ENCODE peak calls at places on chromosomes 4 and X, in eight cellular contexts. One of them, this sample, is unnamed.

GRCh38 chr4:105837037-105837436 is 58.2 kb upstream of the NPNT start:
- DNase-seq in activated CD4-positive, CD25-positive, alpha-beta regulatory T cell treated with anti-CD3 and anti-CD28 coated beads, Interleukin-2, amount 50 U/mL, for 72 hours: no peak
- DNase-seq in iris pigment epithelial cell: no peak
- DNase-seq in D721Med: no peak
- DNase-seq in naive thymus-derived CD8-positive, alpha-beta T cell: no peak
- DNase-seq in hepatocyte: no peak
- DNase-seq in left ventricle myocardium inferior: no peak
- DNase-seq in A673: no peak
- DNase-seq in this sample: no peak

GRCh38 chr4:183638436-183638835 is 20.5 kb downstream of the RWDD4 start:
- DNase-seq in activated CD4-positive, CD25-positive, alpha-beta regulatory T cell treated with anti-CD3 and anti-CD28 coated beads, Interleukin-2, amount 50 U/mL, for 72 hours: no peak
- DNase-seq in iris pigment epithelial cell: peak
- DNase-seq in D721Med: no peak
- DNase-seq in naive thymus-derived CD8-positive, alpha-beta T cell: no peak
- DNase-seq in hepatocyte: no peak
- DNase-seq in left ventricle myocardium inferior: no peak
- DNase-seq in A673: no peak
- DNase-seq in this sample: peak

GRCh38 chrX:129748265-129748664 is 9.5 kb downstream of the XPNPEP2 start:
- DNase-seq in activated CD4-positive, CD25-positive, alpha-beta regulatory T cell treated with anti-CD3 and anti-CD28 coated beads, Interleukin-2, amount 50 U/mL, for 72 hours: no peak
- DNase-seq in iris pigment epithelial cell: peak
- DNase-seq in D721Med: no peak
- DNase-seq in naive thymus-derived CD8-positive, alpha-beta T cell: no peak
- DNase-seq in hepatocyte: no peak
- DNase-seq in left ventricle myocardium inferior: no peak
- DNase-seq in A673: no peak
- DNase-seq in this sample: peak

GRCh38 chrX:87621697-87622096 is 104.1 kb downstream of the KLHL4 start:
- DNase-seq in activated CD4-positive, CD25-positive, alpha-beta regulatory T cell treated with anti-CD3 and anti-CD28 coated beads, Interleukin-2, amount 50 U/mL, for 72 hours: no peak
- DNase-seq in iris pigment epithelial cell: peak
- DNase-seq in D721Med: no peak
- DNase-seq in naive thymus-derived CD8-positive, alpha-beta T cell: no peak
- DNase-seq in hepatocyte: peak
- DNase-seq in left ventricle myocardium inferior: no peak
- DNase-seq in A673: no peak
- DNase-seq in this sample: peak

GRCh38 chrX:13607356-13607995 is 38.1 kb downstream of the EGFL6 start:
- DNase-seq in activated CD4-positive, CD25-positive, alpha-beta regulatory T cell treated with anti-CD3 and anti-CD28 coated beads, Interleukin-2, amount 50 U/mL, for 72 hours: no peak
- DNase-seq in iris pigment epithelial cell: no peak
- DNase-seq in D721Med: no peak
- DNase-seq in naive thymus-derived CD8-positive, alpha-beta T cell: no peak
- DNase-seq in hepatocyte: peak
- DNase-seq in left ventricle myocardium inferior: no peak
- DNase-seq in A673: no peak
- DNase-seq in this sample: no peak

GRCh38 chrX:7346021-7346420 is 198.1 kb upstream of the PUDP start:
- DNase-seq in activated CD4-positive, CD25-positive, alpha-beta regulatory T cell treated with anti-CD3 and anti-CD28 coated beads, Interleukin-2, amount 50 U/mL, for 72 hours: no peak
- DNase-seq in iris pigment epithelial cell: peak
- DNase-seq in D721Med: no peak
- DNase-seq in naive thymus-derived CD8-positive, alpha-beta T cell: no peak
- DNase-seq in hepatocyte: no peak
- DNase-seq in left ventricle myocardium inferior: no peak
- DNase-seq in A673: no peak
- DNase-seq in this sample: no peak

GRCh38 chrX:39911278-39911897 is 186.4 kb downstream of the BCOR start:
- DNase-seq in activated CD4-positive, CD25-positive, alpha-beta regulatory T cell treated with anti-CD3 and anti-CD28 coated beads, Interleukin-2, amount 50 U/mL, for 72 hours: no peak
- DNase-seq in iris pigment epithelial cell: no peak
- DNase-seq in D721Med: no peak
- DNase-seq in naive thymus-derived CD8-positive, alpha-beta T cell: no peak
- DNase-seq in hepatocyte: no peak
- DNase-seq in left ventricle myocardium inferior: no peak
- DNase-seq in A673: no peak
- DNase-seq in this sample: no peak

GRCh38 chrX:123731258-123731986 is 1.4 kb downstream of the THOC2 start:
- DNase-seq in activated CD4-positive, CD25-positive, alpha-beta regulatory T cell treated with anti-CD3 and anti-CD28 coated beads, Interleukin-2, amount 50 U/mL, for 72 hours: no peak
- DNase-seq in iris pigment epithelial cell: peak
- DNase-seq in D721Med: no peak
- DNase-seq in naive thymus-derived CD8-positive, alpha-beta T cell: no peak
- DNase-seq in hepatocyte: peak
- DNase-seq in left ventricle myocardium inferior: no peak
- DNase-seq in A673: peak
- DNase-seq in this sample: peak

GRCh38 chr4:42710761-42711160 is 53.9 kb upstream of the ATP8A1 start:
- DNase-seq in activated CD4-positive, CD25-positive, alpha-beta regulatory T cell treated with anti-CD3 and anti-CD28 coated beads, Interleukin-2, amount 50 U/mL, for 72 hours: no peak
- DNase-seq in iris pigment epithelial cell: no peak
- DNase-seq in D721Med: no peak
- DNase-seq in naive thymus-derived CD8-positive, alpha-beta T cell: no peak
- DNase-seq in hepatocyte: no peak
- DNase-seq in left ventricle myocardium inferior: no peak
- DNase-seq in A673: no peak
- DNase-seq in this sample: no peak

GRCh38 chrX:106208154-106208553 is 40.0 kb downstream of the PWWP3B start:
- DNase-seq in activated CD4-positive, CD25-positive, alpha-beta regulatory T cell treated with anti-CD3 and anti-CD28 coated beads, Interleukin-2, amount 50 U/mL, for 72 hours: no peak
- DNase-seq in iris pigment epithelial cell: no peak
- DNase-seq in D721Med: no peak
- DNase-seq in naive thymus-derived CD8-positive, alpha-beta T cell: no peak
- DNase-seq in hepatocyte: no peak
- DNase-seq in left ventricle myocardium inferior: no peak
- DNase-seq in A673: no peak
- DNase-seq in this sample: no peak

GRCh38 chr4:123304151-123305021 is 92.2 kb upstream of the SPRY1 start:
- DNase-seq in activated CD4-positive, CD25-positive, alpha-beta regulatory T cell treated with anti-CD3 and anti-CD28 coated beads, Interleukin-2, amount 50 U/mL, for 72 hours: no peak
- DNase-seq in iris pigment epithelial cell: no peak
- DNase-seq in D721Med: no peak
- DNase-seq in naive thymus-derived CD8-positive, alpha-beta T cell: no peak
- DNase-seq in hepatocyte: no peak
- DNase-seq in left ventricle myocardium inferior: peak
- DNase-seq in A673: no peak
- DNase-seq in this sample: no peak

GRCh38 chrX:46649421-46650260 is 76.1 kb downstream of the CHST7 start:
- DNase-seq in activated CD4-positive, CD25-positive, alpha-beta regulatory T cell treated with anti-CD3 and anti-CD28 coated beads, Interleukin-2, amount 50 U/mL, for 72 hours: no peak
- DNase-seq in iris pigment epithelial cell: peak
- DNase-seq in D721Med: no peak
- DNase-seq in naive thymus-derived CD8-positive, alpha-beta T cell: no peak
- DNase-seq in hepatocyte: peak
- DNase-seq in left ventricle myocardium inferior: peak
- DNase-seq in A673: peak
- DNase-seq in this sample: no peak

GRCh38 chr4:95059630-95060029 is 301.9 kb downstream of the BMPR1B start:
- DNase-seq in activated CD4-positive, CD25-positive, alpha-beta regulatory T cell treated with anti-CD3 and anti-CD28 coated beads, Interleukin-2, amount 50 U/mL, for 72 hours: no peak
- DNase-seq in iris pigment epithelial cell: peak
- DNase-seq in D721Med: no peak
- DNase-seq in naive thymus-derived CD8-positive, alpha-beta T cell: no peak
- DNase-seq in hepatocyte: no peak
- DNase-seq in left ventricle myocardium inferior: no peak
- DNase-seq in A673: peak
- DNase-seq in this sample: no peak

GRCh38 chr4:88809561-88810219 is 112.1 kb upstream of the NAP1L5 start:
- DNase-seq in activated CD4-positive, CD25-positive, alpha-beta regulatory T cell treated with anti-CD3 and anti-CD28 coated beads, Interleukin-2, amount 50 U/mL, for 72 hours: no peak
- DNase-seq in iris pigment epithelial cell: no peak
- DNase-seq in D721Med: no peak
- DNase-seq in naive thymus-derived CD8-positive, alpha-beta T cell: no peak
- DNase-seq in hepatocyte: no peak
- DNase-seq in left ventricle myocardium inferior: no peak
- DNase-seq in A673: no peak
- DNase-seq in this sample: no peak

GRCh38 chrX:150446151-150446550 is 83.0 kb downstream of the MAMLD1 start:
- DNase-seq in activated CD4-positive, CD25-positive, alpha-beta regulatory T cell treated with anti-CD3 and anti-CD28 coated beads, Interleukin-2, amount 50 U/mL, for 72 hours: no peak
- DNase-seq in iris pigment epithelial cell: no peak
- DNase-seq in D721Med: no peak
- DNase-seq in naive thymus-derived CD8-positive, alpha-beta T cell: no peak
- DNase-seq in hepatocyte: no peak
- DNase-seq in left ventricle myocardium inferior: no peak
- DNase-seq in A673: peak
- DNase-seq in this sample: no peak

GRCh38 chr4:135515295-135515694 is 1313.7 kb upstream of the PABPC4L start:
- DNase-seq in activated CD4-positive, CD25-positive, alpha-beta regulatory T cell treated with anti-CD3 and anti-CD28 coated beads, Interleukin-2, amount 50 U/mL, for 72 hours: no peak
- DNase-seq in iris pigment epithelial cell: peak
- DNase-seq in D721Med: no peak
- DNase-seq in naive thymus-derived CD8-positive, alpha-beta T cell: no peak
- DNase-seq in hepatocyte: no peak
- DNase-seq in left ventricle myocardium inferior: no peak
- DNase-seq in A673: no peak
- DNase-seq in this sample: peak

GRCh38 chr4:182189107-182189878 is 53.9 kb upstream of the TENM3 start:
- DNase-seq in activated CD4-positive, CD25-positive, alpha-beta regulatory T cell treated with anti-CD3 and anti-CD28 coated beads, Interleukin-2, amount 50 U/mL, for 72 hours: no peak
- DNase-seq in iris pigment epithelial cell: peak
- DNase-seq in D721Med: no peak
- DNase-seq in naive thymus-derived CD8-positive, alpha-beta T cell: no peak
- DNase-seq in hepatocyte: peak
- DNase-seq in left ventricle myocardium inferior: no peak
- DNase-seq in A673: peak
- DNase-seq in this sample: peak

GRCh38 chr4:56575820-56576429 is 70.3 kb downstream of the ARL9 start:
- DNase-seq in activated CD4-positive, CD25-positive, alpha-beta regulatory T cell treated with anti-CD3 and anti-CD28 coated beads, Interleukin-2, amount 50 U/mL, for 72 hours: no peak
- DNase-seq in iris pigment epithelial cell: peak
- DNase-seq in D721Med: no peak
- DNase-seq in naive thymus-derived CD8-positive, alpha-beta T cell: no peak
- DNase-seq in hepatocyte: peak
- DNase-seq in left ventricle myocardium inferior: no peak
- DNase-seq in A673: no peak
- DNase-seq in this sample: peak

GRCh38 chr4:88672987-88673386 is 24.6 kb downstream of the NAP1L5 start:
- DNase-seq in activated CD4-positive, CD25-positive, alpha-beta regulatory T cell treated with anti-CD3 and anti-CD28 coated beads, Interleukin-2, amount 50 U/mL, for 72 hours: no peak
- DNase-seq in iris pigment epithelial cell: peak
- DNase-seq in D721Med: no peak
- DNase-seq in naive thymus-derived CD8-positive, alpha-beta T cell: no peak
- DNase-seq in hepatocyte: peak
- DNase-seq in left ventricle myocardium inferior: no peak
- DNase-seq in A673: peak
- DNase-seq in this sample: no peak

GRCh38 chr4:52995341-52996030 is 133.4 kb downstream of the RASL11B start:
- DNase-seq in activated CD4-positive, CD25-positive, alpha-beta regulatory T cell treated with anti-CD3 and anti-CD28 coated beads, Interleukin-2, amount 50 U/mL, for 72 hours: no peak
- DNase-seq in iris pigment epithelial cell: no peak
- DNase-seq in D721Med: no peak
- DNase-seq in naive thymus-derived CD8-positive, alpha-beta T cell: no peak
- DNase-seq in hepatocyte: no peak
- DNase-seq in left ventricle myocardium inferior: no peak
- DNase-seq in A673: no peak
- DNase-seq in this sample: no peak

GRCh38 chrX:5176766-5177165 is 1051.9 kb downstream of the NLGN4X start:
- DNase-seq in activated CD4-positive, CD25-positive, alpha-beta regulatory T cell treated with anti-CD3 and anti-CD28 coated beads, Interleukin-2, amount 50 U/mL, for 72 hours: no peak
- DNase-seq in iris pigment epithelial cell: no peak
- DNase-seq in D721Med: no peak
- DNase-seq in naive thymus-derived CD8-positive, alpha-beta T cell: no peak
- DNase-seq in hepatocyte: no peak
- DNase-seq in left ventricle myocardium inferior: no peak
- DNase-seq in A673: peak
- DNase-seq in this sample: no peak

GRCh38 chr4:4333265-4333706 is 43.2 kb downstream of the ZBTB49 start:
- DNase-seq in activated CD4-positive, CD25-positive, alpha-beta regulatory T cell treated with anti-CD3 and anti-CD28 coated beads, Interleukin-2, amount 50 U/mL, for 72 hours: no peak
- DNase-seq in iris pigment epithelial cell: peak
- DNase-seq in D721Med: no peak
- DNase-seq in naive thymus-derived CD8-positive, alpha-beta T cell: no peak
- DNase-seq in hepatocyte: peak
- DNase-seq in left ventricle myocardium inferior: peak
- DNase-seq in A673: peak
- DNase-seq in this sample: peak

GRCh38 chr4:119020158-119020557 is 115.5 kb upstream of the MYOZ2 start:
- DNase-seq in activated CD4-positive, CD25-positive, alpha-beta regulatory T cell treated with anti-CD3 and anti-CD28 coated beads, Interleukin-2, amount 50 U/mL, for 72 hours: no peak
- DNase-seq in iris pigment epithelial cell: peak
- DNase-seq in D721Med: no peak
- DNase-seq in naive thymus-derived CD8-positive, alpha-beta T cell: no peak
- DNase-seq in hepatocyte: peak
- DNase-seq in left ventricle myocardium inferior: no peak
- DNase-seq in A673: no peak
- DNase-seq in this sample: no peak

GRCh38 chrX:44506688-44507087 is 36.0 kb downstream of the FUNDC1 start:
- DNase-seq in activated CD4-positive, CD25-positive, alpha-beta regulatory T cell treated with anti-CD3 and anti-CD28 coated beads, Interleukin-2, amount 50 U/mL, for 72 hours: no peak
- DNase-seq in iris pigment epithelial cell: no peak
- DNase-seq in D721Med: no peak
- DNase-seq in naive thymus-derived CD8-positive, alpha-beta T cell: no peak
- DNase-seq in hepatocyte: no peak
- DNase-seq in left ventricle myocardium inferior: no peak
- DNase-seq in A673: peak
- DNase-seq in this sample: no peak

GRCh38 chr4:16686195-16686594 is 212.2 kb downstream of the LDB2 start:
- DNase-seq in activated CD4-positive, CD25-positive, alpha-beta regulatory T cell treated with anti-CD3 and anti-CD28 coated beads, Interleukin-2, amount 50 U/mL, for 72 hours: no peak
- DNase-seq in iris pigment epithelial cell: peak
- DNase-seq in D721Med: no peak
- DNase-seq in naive thymus-derived CD8-positive, alpha-beta T cell: no peak
- DNase-seq in hepatocyte: no peak
- DNase-seq in left ventricle myocardium inferior: no peak
- DNase-seq in A673: peak
- DNase-seq in this sample: peak

GRCh38 chr4:1783011-1783410 is 10.1 kb upstream of the FGFR3 start:
- DNase-seq in activated CD4-positive, CD25-positive, alpha-beta regulatory T cell treated with anti-CD3 and anti-CD28 coated beads, Interleukin-2, amount 50 U/mL, for 72 hours: no peak
- DNase-seq in iris pigment epithelial cell: no peak
- DNase-seq in D721Med: no peak
- DNase-seq in naive thymus-derived CD8-positive, alpha-beta T cell: no peak
- DNase-seq in hepatocyte: no peak
- DNase-seq in left ventricle myocardium inferior: no peak
- DNase-seq in A673: no peak
- DNase-seq in this sample: no peak

GRCh38 chr4:6888506-6889071 is 21.0 kb upstream of the TBC1D14 start:
- DNase-seq in activated CD4-positive, CD25-positive, alpha-beta regulatory T cell treated with anti-CD3 and anti-CD28 coated beads, Interleukin-2, amount 50 U/mL, for 72 hours: no peak
- DNase-seq in iris pigment epithelial cell: no peak
- DNase-seq in D721Med: no peak
- DNase-seq in naive thymus-derived CD8-positive, alpha-beta T cell: no peak
- DNase-seq in hepatocyte: no peak
- DNase-seq in left ventricle myocardium inferior: no peak
- DNase-seq in A673: no peak
- DNase-seq in this sample: no peak

GRCh38 chr4:174263445-174263736 is 20.1 kb downstream of the FBXO8 start:
- DNase-seq in activated CD4-positive, CD25-positive, alpha-beta regulatory T cell treated with anti-CD3 and anti-CD28 coated beads, Interleukin-2, amount 50 U/mL, for 72 hours: no peak
- DNase-seq in iris pigment epithelial cell: no peak
- DNase-seq in D721Med: no peak
- DNase-seq in naive thymus-derived CD8-positive, alpha-beta T cell: no peak
- DNase-seq in hepatocyte: no peak
- DNase-seq in left ventricle myocardium inferior: no peak
- DNase-seq in A673: no peak
- DNase-seq in this sample: no peak

GRCh38 chr4:52015366-52015765 is 4.8 kb downstream of the LRRC66 start:
- DNase-seq in activated CD4-positive, CD25-positive, alpha-beta regulatory T cell treated with anti-CD3 and anti-CD28 coated beads, Interleukin-2, amount 50 U/mL, for 72 hours: no peak
- DNase-seq in iris pigment epithelial cell: peak
- DNase-seq in D721Med: no peak
- DNase-seq in naive thymus-derived CD8-positive, alpha-beta T cell: no peak
- DNase-seq in hepatocyte: peak
- DNase-seq in left ventricle myocardium inferior: no peak
- DNase-seq in A673: peak
- DNase-seq in this sample: peak

GRCh38 chr4:139568206-139568969 is 12.4 kb upstream of the SETD7 start:
- DNase-seq in activated CD4-positive, CD25-positive, alpha-beta regulatory T cell treated with anti-CD3 and anti-CD28 coated beads, Interleukin-2, amount 50 U/mL, for 72 hours: no peak
- DNase-seq in iris pigment epithelial cell: no peak
- DNase-seq in D721Med: no peak
- DNase-seq in naive thymus-derived CD8-positive, alpha-beta T cell: no peak
- DNase-seq in hepatocyte: no peak
- DNase-seq in left ventricle myocardium inferior: no peak
- DNase-seq in A673: no peak
- DNase-seq in this sample: no peak

GRCh38 chr4:123018391-123018755 is 96.0 kb upstream of the NUDT6 start:
- DNase-seq in activated CD4-positive, CD25-positive, alpha-beta regulatory T cell treated with anti-CD3 and anti-CD28 coated beads, Interleukin-2, amount 50 U/mL, for 72 hours: no peak
- DNase-seq in iris pigment epithelial cell: no peak
- DNase-seq in D721Med: no peak
- DNase-seq in naive thymus-derived CD8-positive, alpha-beta T cell: no peak
- DNase-seq in hepatocyte: no peak
- DNase-seq in left ventricle myocardium inferior: no peak
- DNase-seq in A673: no peak
- DNase-seq in this sample: no peak

GRCh38 chr4:84336964-84337705 is 162.0 kb downstream of the NKX6-1 start:
- DNase-seq in activated CD4-positive, CD25-positive, alpha-beta regulatory T cell treated with anti-CD3 and anti-CD28 coated beads, Interleukin-2, amount 50 U/mL, for 72 hours: no peak
- DNase-seq in iris pigment epithelial cell: no peak
- DNase-seq in D721Med: no peak
- DNase-seq in naive thymus-derived CD8-positive, alpha-beta T cell: no peak
- DNase-seq in hepatocyte: no peak
- DNase-seq in left ventricle myocardium inferior: no peak
- DNase-seq in A673: no peak
- DNase-seq in this sample: no peak

GRCh38 chr4:138870739-138871633 is 144.6 kb upstream of the NOCT start:
- DNase-seq in activated CD4-positive, CD25-positive, alpha-beta regulatory T cell treated with anti-CD3 and anti-CD28 coated beads, Interleukin-2, amount 50 U/mL, for 72 hours: peak
- DNase-seq in iris pigment epithelial cell: peak
- DNase-seq in D721Med: peak
- DNase-seq in naive thymus-derived CD8-positive, alpha-beta T cell: no peak
- DNase-seq in hepatocyte: peak
- DNase-seq in left ventricle myocardium inferior: peak
- DNase-seq in A673: peak
- DNase-seq in this sample: peak

GRCh38 chr4:159035570-159035969 is 67.3 kb upstream of the RAPGEF2 start:
- DNase-seq in activated CD4-positive, CD25-positive, alpha-beta regulatory T cell treated with anti-CD3 and anti-CD28 coated beads, Interleukin-2, amount 50 U/mL, for 72 hours: no peak
- DNase-seq in iris pigment epithelial cell: no peak
- DNase-seq in D721Med: no peak
- DNase-seq in naive thymus-derived CD8-positive, alpha-beta T cell: no peak
- DNase-seq in hepatocyte: no peak
- DNase-seq in left ventricle myocardium inferior: no peak
- DNase-seq in A673: no peak
- DNase-seq in this sample: no peak